ENCODE peak calls at places on chromosomes 13 and 19, in seven cellular contexts. W is GM13976; E is CD8-positive, alpha-beta memory T cell; U is iPS DF 6.9; M is endothelial cell; J is mesenteric fat pad; R is chondrocyte. C is an unnamed sample.

GRCh38 chr13:41304551-41304950 is 6.5 kb upstream of the NAA16 start:
- DNase-seq in R (no peak), J (no peak), W (no peak), U (no peak), E (no peak), M (no peak), C (no peak)

GRCh38 chr19:30743702-30744101 is 371.5 kb downstream of the ZNF536 start:
- DNase-seq in W (no peak), J (no peak), E (no peak), U (no peak), M (no peak), R (no peak), C (no peak)

GRCh38 chr19:34452671-34453253 is 24.6 kb downstream of the UBA2 start:
- DNase-seq in J (no peak), E (no peak), U (no peak), W (no peak), R (no peak), M (no peak), C (no peak)

GRCh38 chr19:53388168-53388567 is 6.8 kb upstream of the ZNF765 start:
- DNase-seq in U (no peak), W (no peak), R (no peak), J (no peak), M (no peak), E (no peak), C (no peak)

GRCh38 chr13:32309812-32310706 is 5.1 kb downstream of the ZAR1L start:
- DNase-seq in U (peak; percentile 25), J (no peak), E (no peak), W (peak; percentile 52), R (no peak), M (peak; percentile 11), C (peak; percentile 65)

GRCh38 chr19:16319466-16319865 is 5.2 kb upstream of the KLF2 start:
- DNase-seq in J (no peak), U (no peak), R (no peak), E (peak; percentile 66), M (no peak), W (no peak), C (peak; percentile 43)

GRCh38 chr13:72853000-72853399 is 71.1 kb downstream of the PIBF1 start:
- DNase-seq in W (no peak), J (no peak), E (no peak), M (no peak), U (no peak), R (no peak), C (no peak)

GRCh38 chr13:21672811-21673591 is 2.1 kb downstream of the FGF9 start:
- DNase-seq in M (no peak), R (no peak), J (no peak), E (no peak), U (no peak), W (peak; percentile 28), C (no peak)

GRCh38 chr13:63041640-63042414 is 1626.2 kb upstream of the PCDH20 start:
- DNase-seq in M (no peak), E (no peak), U (no peak), R (no peak), J (no peak), W (no peak), C (no peak)

GRCh38 chr13:20193924-20194631 is 1.3 kb upstream of the GJB2 start:
- DNase-seq in E (no peak), J (no peak), M (no peak), U (no peak), R (no peak), W (peak; percentile 55), C (no peak)

GRCh38 chr19:2387367-2388288 is 27.6 kb downstream of the TMPRSS9 start:
- DNase-seq in W (no peak), R (no peak), E (no peak), M (no peak), U (no peak), J (no peak), C (no peak)

GRCh38 chr19:16161848-16162247 is 11.5 kb downstream of the CIB3 start:
- DNase-seq in E (no peak), J (no peak), W (no peak), U (no peak), M (no peak), R (no peak), C (peak; percentile 30)

GRCh38 chr13:65159803-65160202 is 2070.3 kb downstream of the PCDH9 start:
- DNase-seq in R (no peak), J (no peak), U (no peak), E (no peak), W (no peak), M (no peak), C (no peak)

GRCh38 chr19:48424694-48425219 is 21.0 kb upstream of the GRWD1 start:
- DNase-seq in J (no peak), R (no peak), M (no peak), U (no peak), E (no peak), W (peak; percentile 71), C (peak; percentile 87)

GRCh38 chr19:19591133-19591825 is 27.2 kb downstream of the PBX4 start:
- DNase-seq in R (no peak), E (peak; percentile 83), M (no peak), U (no peak), W (peak; percentile 85), J (no peak), C (peak; percentile 99)

GRCh38 chr19:3493651-3494050 is 6.8 kb downstream of the DOHH start:
- DNase-seq in W (no peak), R (no peak), M (no peak), J (no peak), E (no peak), U (no peak), C (no peak)

GRCh38 chr13:49652691-49653305 is 24.5 kb downstream of the ARL11 start:
- DNase-seq in J (no peak), W (peak; percentile 66), E (no peak), M (peak; percentile 54), U (no peak), R (no peak), C (peak; percentile 54)

GRCh38 chr19:5533257-5533656 is 34.5 kb downstream of the TINCR start:
- DNase-seq in M (no peak), R (no peak), E (no peak), J (no peak), U (no peak), W (no peak), C (no peak)

GRCh38 chr13:75621147-75621546 is 15.0 kb upstream of the LMO7 start:
- DNase-seq in E (no peak), J (no peak), M (no peak), W (no peak), U (no peak), R (no peak), C (no peak)

GRCh38 chr13:60727140-60727539 is 330.1 kb downstream of the TDRD3 start:
- DNase-seq in R (no peak), E (no peak), U (no peak), W (no peak), M (no peak), J (no peak), C (no peak)

GRCh38 chr13:23799945-23800344 is 89.3 kb downstream of the MIPEP start:
- DNase-seq in E (no peak), U (no peak), W (peak; percentile 55), M (no peak), R (no peak), J (no peak), C (peak; percentile 29)

GRCh38 chr19:12095111-12095790 is 30.7 kb downstream of the ZNF844 start:
- DNase-seq in E (no peak), R (no peak), W (no peak), J (no peak), M (no peak), U (no peak), C (peak; percentile 16)

GRCh38 chr13:73325351-73326214 is 266.8 kb downstream of the KLF5 start:
- DNase-seq in R (no peak), W (no peak), M (no peak), J (no peak), E (no peak), U (no peak), C (peak; percentile 11)

GRCh38 chr13:29743229-29743786 is 107.1 kb downstream of the UBL3 start:
- DNase-seq in E (no peak), M (no peak), W (no peak), J (no peak), R (no peak), U (no peak), C (peak; percentile 61)

GRCh38 chr13:107941345-107942029 is 273.8 kb downstream of the LIG4 start:
- DNase-seq in W (no peak), J (no peak), E (no peak), M (no peak), R (no peak), U (no peak), C (no peak)

GRCh38 chr13:98083936-98084335 is 59.0 kb upstream of the FARP1 start:
- DNase-seq in W (no peak), E (no peak), J (no peak), U (no peak), M (no peak), R (no peak), C (no peak)

GRCh38 chr19:44748426-44749254 is at the start of gene BCL3:
- DNase-seq in R (no peak), W (peak; percentile 86), J (peak; percentile 94), E (peak; percentile 86), M (no peak), U (no peak), C (peak; percentile 69)

GRCh38 chr19:53659292-53659691 is 27.5 kb downstream of the DPRX start:
- DNase-seq in R (no peak), E (no peak), W (no peak), U (peak; percentile 52), J (no peak), M (peak; percentile 31), C (no peak)

GRCh38 chr19:17079710-17080440 is 4.3 kb downstream of the MYO9B start:
- DNase-seq in M (no peak), W (peak; percentile 79), J (no peak), R (no peak), U (no peak), E (peak; percentile 87), C (peak; percentile 100)

GRCh38 chr13:50334092-50334778 is 319.0 kb downstream of the KCNRG start:
- DNase-seq in R (no peak), M (no peak), W (no peak), U (no peak), J (no peak), E (no peak), C (peak; percentile 62)

GRCh38 chr13:100860866-100861265 is 186.3 kb upstream of the TMTC4 start:
- DNase-seq in E (no peak), M (no peak), R (no peak), U (no peak), J (no peak), W (no peak), C (no peak)

GRCh38 chr19:41009700-41010235 is 18.7 kb downstream of the CYP2B6 start:
- DNase-seq in U (no peak), R (no peak), M (no peak), J (no peak), E (no peak), W (no peak), C (no peak)

GRCh38 chr13:44404261-44405139 is 30.9 kb downstream of the SERP2 start:
- DNase-seq in J (no peak), E (no peak), W (no peak), U (no peak), M (no peak), R (no peak), C (no peak)

GRCh38 chr13:98677398-98677797 is 75.1 kb downstream of the SLC15A1 start:
- DNase-seq in U (no peak), R (no peak), J (no peak), M (no peak), W (no peak), E (no peak), C (no peak)

GRCh38 chr13:90402102-90402501 is 945.4 kb upstream of the MIR17HG start:
- DNase-seq in U (no peak), E (no peak), M (no peak), R (no peak), J (no peak), W (no peak), C (no peak)

GRCh38 chr19:1599460-1599846 is 5.8 kb downstream of the UQCR11 start:
- DNase-seq in U (no peak), E (no peak), M (no peak), W (no peak), R (no peak), J (no peak), C (no peak)

GRCh38 chr13:109998808-109999528 is 212.6 kb upstream of the IRS2 start:
- DNase-seq in W (no peak), M (no peak), E (no peak), R (no peak), U (no peak), J (no peak), C (peak; percentile 92)

GRCh38 chr13:102868366-102868936 is 22.6 kb downstream of the ERCC5 start:
- DNase-seq in M (no peak), E (no peak), J (no peak), R (no peak), W (no peak), U (no peak), C (no peak)